ENCODE peak calls at places on chromosome 14, in four cellular contexts. One of them, this sample, is unnamed.

GRCh38 chr14:75126121-75126544 is 715 bp downstream of the NEK9 start:
- DNase-seq in GM12891: no peak
- DNase-seq in K562: no peak
- DNase-seq in GM12878: no peak
- DNase-seq in this sample: no peak

GRCh38 chr14:104765517-104765916 is 12.6 kb downstream of the SIVA1 start:
- DNase-seq in GM12891: no peak
- DNase-seq in K562: no peak
- DNase-seq in GM12878: no peak
- DNase-seq in this sample: no peak

GRCh38 chr14:58914271-58914855 is 274.1 kb upstream of the DAAM1 start:
- DNase-seq in GM12891: no peak
- DNase-seq in K562: no peak
- DNase-seq in GM12878: no peak
- DNase-seq in this sample: no peak

GRCh38 chr14:105299654-105300541 is 903 bp downstream of the BRF1 start:
- DNase-seq in GM12891: no peak
- DNase-seq in K562: no peak
- DNase-seq in GM12878: no peak
- DNase-seq in this sample: no peak

GRCh38 chr14:46840971-46841729 is 189.6 kb upstream of the RPL10L start:
- DNase-seq in GM12891: no peak
- DNase-seq in K562: no peak
- DNase-seq in GM12878: no peak
- DNase-seq in this sample: no peak

GRCh38 chr14:81209187-81209836 is 11.4 kb downstream of the GTF2A1 start:
- DNase-seq in GM12891: no peak
- DNase-seq in K562: no peak
- DNase-seq in GM12878: peak
- DNase-seq in this sample: peak

GRCh38 chr14:21226467-21226866 is 42.8 kb downstream of the HNRNPC start:
- DNase-seq in GM12891: no peak
- DNase-seq in K562: no peak
- DNase-seq in GM12878: no peak
- DNase-seq in this sample: no peak

GRCh38 chr14:49594347-49595089 is 4.2 kb upstream of the LRR1 start:
- DNase-seq in GM12891: no peak
- DNase-seq in K562: peak
- DNase-seq in GM12878: peak
- DNase-seq in this sample: no peak

GRCh38 chr14:69327507-69327906 is 67.5 kb downstream of the GALNT16 start:
- DNase-seq in GM12891: no peak
- DNase-seq in K562: no peak
- DNase-seq in GM12878: no peak
- DNase-seq in this sample: no peak

GRCh38 chr14:53879022-53879686 is 77.5 kb downstream of the BMP4 start:
- DNase-seq in GM12891: no peak
- DNase-seq in K562: no peak
- DNase-seq in GM12878: no peak
- DNase-seq in this sample: no peak

GRCh38 chr14:105864116-105864515 is 337.7 kb downstream of the TMEM121 start:
- DNase-seq in GM12891: no peak
- DNase-seq in K562: no peak
- DNase-seq in GM12878: no peak
- DNase-seq in this sample: no peak

GRCh38 chr14:29442720-29443119 is 484.9 kb downstream of the PRKD1 start:
- DNase-seq in GM12891: no peak
- DNase-seq in K562: no peak
- DNase-seq in GM12878: no peak
- DNase-seq in this sample: no peak
- TF ChIP-seq SPI1 in GM12891: no peak
- TF ChIP-seq SPI1 in K562: no peak
- TF ChIP-seq SPI1 in GM12878: no peak
- TF ChIP-seq SPI1 in this sample: no peak

DNA sequence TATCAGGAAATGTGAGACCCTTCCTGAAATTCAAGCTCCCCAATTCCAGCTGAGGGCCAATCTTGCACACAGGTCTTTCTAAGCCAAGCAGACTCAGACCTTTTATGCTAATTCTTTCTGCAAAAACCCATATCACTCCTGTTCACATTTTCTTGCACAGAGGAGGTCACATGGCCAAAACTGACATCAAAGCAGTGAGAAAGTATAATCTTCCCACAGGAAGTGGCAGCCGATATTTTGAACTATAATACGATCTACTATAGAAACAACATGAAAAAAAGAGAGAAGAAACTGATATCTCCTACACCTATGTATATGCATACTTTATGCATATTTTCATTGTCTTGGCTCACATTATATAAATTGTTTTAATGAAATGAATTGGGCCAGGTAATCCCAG is 132.9 kb upstream of the SSTR1 start:
- DNase-seq in GM12891: no peak
- DNase-seq in K562: no peak
- DNase-seq in GM12878: no peak
- DNase-seq in this sample: no peak
- TF ChIP-seq SPI1 in GM12891: no peak
- TF ChIP-seq SPI1 in K562: no peak
- TF ChIP-seq SPI1 in GM12878: no peak
- TF ChIP-seq SPI1 in this sample: no peak

DNA sequence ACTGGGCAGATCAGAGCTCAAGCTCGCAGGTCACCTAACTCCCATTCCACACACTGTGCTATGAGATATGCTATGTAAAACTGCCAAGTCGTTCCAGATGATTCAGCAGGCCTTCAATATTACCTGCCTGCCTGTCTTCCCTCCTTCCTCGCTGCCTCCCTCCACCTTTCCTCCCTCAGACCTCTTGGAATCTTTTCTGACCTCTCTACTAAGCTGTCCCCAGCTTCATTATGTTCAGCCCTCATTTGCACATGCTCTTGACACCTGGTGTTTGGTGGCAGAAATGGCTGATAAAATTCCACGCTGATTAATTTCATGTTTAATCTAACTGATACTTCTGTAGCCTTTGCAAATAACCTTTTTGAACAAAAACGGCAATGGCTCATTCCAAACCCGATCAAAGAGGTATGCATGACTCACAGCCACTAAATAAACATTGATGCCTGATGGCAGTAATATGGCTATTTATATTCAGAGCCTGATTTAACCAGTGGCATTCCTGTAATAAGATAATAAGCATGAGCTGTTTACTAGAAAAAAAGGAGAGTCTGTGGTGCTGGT is 130.8 kb upstream of the EGLN3 start:
- DNase-seq in GM12891: no peak
- DNase-seq in K562: no peak
- DNase-seq in GM12878: no peak
- DNase-seq in this sample: no peak
- TF ChIP-seq SPI1 in GM12891: no peak
- TF ChIP-seq SPI1 in K562: no peak
- TF ChIP-seq SPI1 in GM12878: no peak
- TF ChIP-seq SPI1 in this sample: no peak

GRCh38 chr14:77126074-77126325 is 15.6 kb downstream of the ZDHHC22 start:
- DNase-seq in GM12891: no peak
- DNase-seq in K562: no peak
- DNase-seq in GM12878: no peak
- DNase-seq in this sample: no peak

GRCh38 chr14:77130386-77130785 is 11.2 kb downstream of the ZDHHC22 start:
- DNase-seq in GM12891: no peak
- DNase-seq in K562: no peak
- DNase-seq in GM12878: no peak
- DNase-seq in this sample: no peak

GRCh38 chr14:77126461-77126990 is 15.1 kb downstream of the ZDHHC22 start:
- DNase-seq in GM12891: no peak
- DNase-seq in K562: no peak
- DNase-seq in GM12878: no peak
- DNase-seq in this sample: no peak

GRCh38 chr14:77131206-77131605 is 10.4 kb downstream of the ZDHHC22 start:
- DNase-seq in GM12891: no peak
- DNase-seq in K562: no peak
- DNase-seq in GM12878: no peak
- DNase-seq in this sample: no peak

DNA sequence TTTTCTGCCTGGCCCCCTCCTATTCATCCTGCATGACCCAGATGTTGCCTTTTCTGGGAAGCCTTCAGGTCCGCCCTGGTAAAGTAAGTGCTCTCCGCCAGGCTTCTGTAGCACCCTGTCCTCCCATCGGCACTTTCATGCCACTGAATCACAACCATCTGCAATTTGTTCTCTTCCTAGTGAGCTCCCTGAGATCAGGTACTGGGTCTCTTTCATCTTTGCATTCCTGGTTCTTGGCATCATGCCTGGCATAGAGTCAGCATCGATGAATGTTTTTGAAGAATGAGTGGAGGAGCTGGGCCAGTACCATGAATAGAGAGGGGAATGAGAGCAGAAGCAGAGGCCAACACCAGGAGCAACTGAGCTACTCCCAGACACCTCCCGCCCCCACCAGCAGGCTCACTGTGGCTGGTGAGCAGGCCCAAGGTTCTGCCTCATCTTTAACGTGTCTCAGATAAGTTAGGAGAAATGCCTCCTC is 13.1 kb downstream of the ZDHHC22 start:
- DNase-seq in GM12891: no peak
- DNase-seq in K562: no peak
- DNase-seq in GM12878: no peak
- DNase-seq in this sample: no peak
- TF ChIP-seq SPI1 in GM12891: no peak
- TF ChIP-seq SPI1 in K562: no peak
- TF ChIP-seq SPI1 in GM12878: no peak
- TF ChIP-seq SPI1 in this sample: no peak

GRCh38 chr14:56522403-56522802 is 57.2 kb upstream of the TMEM260 start:
- DNase-seq in GM12891: no peak
- DNase-seq in K562: no peak
- DNase-seq in GM12878: no peak
- DNase-seq in this sample: no peak

GRCh38 chr14:56528927-56529326 is 50.7 kb upstream of the TMEM260 start:
- DNase-seq in GM12891: no peak
- DNase-seq in K562: no peak
- DNase-seq in GM12878: no peak
- DNase-seq in this sample: no peak

DNA sequence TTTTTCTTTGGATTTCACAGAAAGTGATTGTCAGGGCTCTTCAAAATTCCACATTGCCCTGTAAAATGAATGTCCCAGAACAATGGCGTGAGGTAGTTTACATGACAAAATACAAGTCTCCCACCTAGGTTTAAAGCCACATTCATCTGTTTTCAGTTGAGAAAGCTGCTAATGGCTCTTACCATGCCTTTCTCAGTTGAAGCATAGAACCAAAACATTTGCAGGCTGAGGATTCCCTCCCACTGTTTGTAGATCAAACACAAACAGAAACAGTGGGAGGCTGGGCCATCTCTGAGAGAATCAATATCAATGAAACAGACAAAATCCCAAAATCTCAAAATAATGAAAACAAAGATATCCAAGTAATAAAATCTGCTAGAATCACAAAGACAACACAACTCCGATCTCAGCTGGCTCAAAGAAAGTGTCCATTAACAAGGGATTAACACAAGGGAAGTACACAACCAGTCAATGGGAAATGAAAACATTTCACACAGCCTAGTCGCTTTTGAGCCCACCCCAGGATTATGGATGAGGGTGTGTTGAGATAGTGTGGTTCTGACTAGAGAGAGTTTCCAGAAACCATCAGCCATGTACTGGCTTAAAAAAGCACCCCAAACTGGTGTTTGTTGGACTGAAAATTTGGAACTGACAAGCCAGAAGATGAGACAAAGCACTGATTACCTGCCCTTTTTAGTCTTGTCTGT is 54.5 kb upstream of the TMEM260 start:
- DNase-seq in GM12891: no peak
- DNase-seq in K562: no peak
- DNase-seq in GM12878: no peak
- DNase-seq in this sample: no peak
- TF ChIP-seq SPI1 in GM12891: no peak
- TF ChIP-seq SPI1 in K562: no peak
- TF ChIP-seq SPI1 in GM12878: no peak
- TF ChIP-seq SPI1 in this sample: no peak

DNA sequence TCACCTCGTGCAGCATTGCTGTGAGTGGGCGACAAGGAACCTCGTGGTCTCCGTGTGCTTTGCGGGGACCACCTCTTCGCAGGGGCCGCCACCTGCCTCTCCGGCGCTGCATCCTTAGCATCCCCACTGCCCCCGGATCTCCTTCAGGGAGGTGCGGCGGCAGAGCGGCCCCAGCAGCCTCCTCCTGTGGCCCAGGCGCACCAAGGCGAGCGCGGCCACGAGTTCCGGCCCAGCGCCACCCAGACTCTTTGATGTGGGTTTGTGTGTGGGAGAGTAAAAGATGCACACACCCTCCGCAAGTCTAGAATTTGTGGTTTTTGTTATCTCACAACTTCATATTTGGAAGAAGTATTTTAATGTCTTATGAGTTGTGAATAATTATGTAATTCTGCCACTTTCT is 118.8 kb upstream of the DIO3 start:
- DNase-seq in GM12891: no peak
- DNase-seq in K562: no peak
- DNase-seq in GM12878: no peak
- DNase-seq in this sample: no peak
- TF ChIP-seq SPI1 in GM12891: no peak
- TF ChIP-seq SPI1 in K562: no peak
- TF ChIP-seq SPI1 in GM12878: no peak
- TF ChIP-seq SPI1 in this sample: no peak

DNA sequence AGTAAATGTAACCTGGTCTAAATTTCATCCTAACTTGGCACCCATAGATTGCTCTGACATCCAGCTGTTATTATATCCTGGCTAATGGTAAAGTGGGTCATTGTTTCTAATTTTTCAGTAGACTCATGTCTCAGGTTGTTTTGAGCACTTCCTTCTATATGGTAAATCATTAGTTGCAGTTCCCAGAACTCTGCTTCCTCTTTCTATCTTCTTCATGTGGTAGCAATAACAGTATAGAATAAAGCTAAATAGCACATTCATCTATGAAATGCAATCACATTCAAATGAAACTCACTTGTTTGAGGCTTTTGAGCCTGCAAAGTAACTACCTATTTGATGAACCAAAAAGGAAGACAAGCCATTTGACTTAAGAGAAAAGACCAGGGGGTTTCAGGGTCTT is 65.1 kb upstream of the GZMB start:
- DNase-seq in GM12891: no peak
- DNase-seq in K562: no peak
- DNase-seq in GM12878: no peak
- DNase-seq in this sample: no peak
- TF ChIP-seq SPI1 in GM12891: peak
- TF ChIP-seq SPI1 in K562: no peak
- TF ChIP-seq SPI1 in GM12878: peak
- TF ChIP-seq SPI1 in this sample: peak

This sample was measured in HL-60.